ENCODE peak calls at places on chromosomes 5 and 9, in four cellular contexts. U, S, L and P are unnamed samples.

GRCh38 chr9:125632321-125633115 is 74.5 kb downstream of the MAPKAP1 start:
- DNase-seq in U (no peak), S (peak; percentile 24), L (no peak), P (peak; percentile 76)

GRCh38 chr9:97594414-97594921 is 38.7 kb downstream of the TSTD2 start:
- DNase-seq in U (no peak), S (no peak), L (no peak), P (peak; percentile 70)

GRCh38 chr5:94218374-94218773 is 400.0 kb downstream of the KIAA0825 start:
- DNase-seq in U (no peak), S (no peak), L (no peak), P (no peak)

GRCh38 chr9:127557466-127557869 is 54.6 kb upstream of the STXBP1 start:
- DNase-seq in U (no peak), S (no peak), L (peak; percentile 64), P (no peak)

GRCh38 chr5:141852448-141852847 is 25.8 kb downstream of the PCDH1 start:
- DNase-seq in U (no peak), S (no peak), L (no peak), P (no peak)

GRCh38 chr5:148206620-148207019 is 3.8 kb downstream of the SPINK6 start:
- DNase-seq in U (no peak), S (no peak), L (no peak), P (no peak)

GRCh38 chr9:426976-427375 is 212.3 kb downstream of the DOCK8 start:
- DNase-seq in U (no peak), S (no peak), L (no peak), P (no peak)

GRCh38 chr9:70947086-70947485 is 174.3 kb downstream of the TRPM3 start:
- DNase-seq in U (no peak), S (no peak), L (no peak), P (no peak)

GRCh38 chr9:2781336-2781735 is 62.6 kb downstream of the PUM3 start:
- DNase-seq in U (no peak), S (no peak), L (no peak), P (no peak)

GRCh38 chr9:130869250-130869649 is 27.4 kb downstream of the QRFP start:
- DNase-seq in U (no peak), S (no peak), L (no peak), P (peak; percentile 8)

GRCh38 chr9:96859461-96860198 is 5.3 kb upstream of the ZNF782 start:
- DNase-seq in U (no peak), S (no peak), L (no peak), P (no peak)

GRCh38 chr9:95100071-95100627 is 217.4 kb downstream of the FANCC start:
- DNase-seq in U (no peak), S (no peak), L (no peak), P (no peak)

GRCh38 chr5:55985181-55985580 is 9.6 kb downstream of the IL6ST start:
- DNase-seq in U (no peak), S (no peak), L (no peak), P (no peak)

GRCh38 chr5:8517461-8517860 is 648.5 kb downstream of the MTRR start:
- DNase-seq in U (no peak), S (no peak), L (no peak), P (no peak)

GRCh38 chr5:134245101-134245604 is 19.3 kb upstream of the PPP2CA start:
- DNase-seq in U (no peak), S (no peak), L (no peak), P (no peak)

GRCh38 chr9:112377684-112378344 is 2.1 kb upstream of the HSDL2 start:
- DNase-seq in U (no peak), S (no peak), L (no peak), P (no peak)